ENCODE peak calls at places on chromosomes 1 and 21, in five cellular contexts. I is AG08395; B is CD8-positive, alpha-beta T cell; C is activated naive CD4-positive, alpha-beta T cell; G is GM12864. Q is an unnamed sample.

GRCh38 chr1:97053275-97053674 is 331.7 kb downstream of the PTBP2 start:
- DNase-seq in B (no peak), I (no peak), G (no peak), C (no peak), Q (no peak)

GRCh38 chr1:18989176-18989799 is 32.8 kb upstream of the IFFO2 start:
- DNase-seq in C (no peak), G (no peak), I (no peak), B (no peak), Q (no peak)

GRCh38 chr1:32743380-32744062 is 41.0 kb upstream of the SYNC start:
- DNase-seq in I (no peak), G (no peak), C (no peak), B (no peak), Q (no peak)

GRCh38 chr1:212346586-212346985 is 61.4 kb downstream of the PPP2R5A start:
- DNase-seq in I (no peak), G (no peak), B (no peak), C (no peak), Q (no peak)

GRCh38 chr1:73800376-73800775 is 397.6 kb downstream of the LRRIQ3 start:
- DNase-seq in B (no peak), C (no peak), I (peak; percentile 67), G (no peak), Q (no peak)

GRCh38 chr1:151976015-151976343 is 17.7 kb downstream of the S100A10 start:
- DNase-seq in C (no peak), G (no peak), I (no peak), B (no peak), Q (no peak)

GRCh38 chr1:55632058-55632457 is 416.9 kb upstream of the USP24 start:
- DNase-seq in C (no peak), B (no peak), I (peak; percentile 52), G (no peak), Q (no peak)

GRCh38 chr1:199272690-199273089 is 633.9 kb downstream of the PTPRC start:
- DNase-seq in B (no peak), G (no peak), C (no peak), I (peak; percentile 87), Q (no peak)

GRCh38 chr21:17540530-17540929 is 27.7 kb downstream of the CXADR start:
- DNase-seq in C (no peak), G (no peak), B (no peak), I (no peak), Q (no peak)